ENCODE peak calls at places on chromosomes 5 and 9, in five cellular contexts. One of them, this sample, is unnamed. For H3K36me3, the result is how much of the 10 kb centered on the place peaks cover.

GRCh38 chr5:173730610-173731302 is 114.3 kb upstream of the BOD1 start:
- DNase-seq in Peyer's patch: no peak
- DNase-seq in heart left ventricle: no peak
- DNase-seq in body of pancreas: no peak
- DNase-seq in left ventricle myocardium inferior: no peak
- DNase-seq in this sample: no peak

GRCh38 chr9:87336914-87337333 is 160.7 kb upstream of the DAPK1 start:
- DNase-seq in Peyer's patch: peak
- DNase-seq in heart left ventricle: no peak
- DNase-seq in body of pancreas: peak
- DNase-seq in left ventricle myocardium inferior: no peak
- DNase-seq in this sample: no peak

GRCh38 chr9:99506781-99507305 is 284.8 kb downstream of the SEC61B start:
- DNase-seq in Peyer's patch: no peak
- DNase-seq in heart left ventricle: no peak
- DNase-seq in body of pancreas: no peak
- DNase-seq in left ventricle myocardium inferior: no peak
- DNase-seq in this sample: no peak

GRCh38 chr9:127556871-127557270 is 55.2 kb upstream of the STXBP1 start:
- DNase-seq in Peyer's patch: no peak
- DNase-seq in heart left ventricle: no peak
- DNase-seq in body of pancreas: no peak
- DNase-seq in left ventricle myocardium inferior: no peak
- DNase-seq in this sample: no peak

GRCh38 chr9:111783857-111784256 is 10.9 kb downstream of the SHOC1 start:
- DNase-seq in Peyer's patch: no peak
- DNase-seq in heart left ventricle: no peak
- DNase-seq in body of pancreas: no peak
- DNase-seq in left ventricle myocardium inferior: no peak
- DNase-seq in this sample: no peak

GRCh38 chr9:120536949-120537640 is 42.9 kb downstream of the CDK5RAP2 start:
- DNase-seq in Peyer's patch: no peak
- DNase-seq in heart left ventricle: no peak
- DNase-seq in body of pancreas: no peak
- DNase-seq in left ventricle myocardium inferior: no peak
- DNase-seq in this sample: no peak

GRCh38 chr9:87467187-87467586 is 30.5 kb upstream of the DAPK1 start:
- DNase-seq in Peyer's patch: no peak
- DNase-seq in heart left ventricle: no peak
- DNase-seq in body of pancreas: no peak
- DNase-seq in left ventricle myocardium inferior: no peak
- DNase-seq in this sample: no peak

GRCh38 chr9:10613413-10613812 is 611 bp upstream of the PTPRD start:
- DNase-seq in Peyer's patch: no peak
- DNase-seq in heart left ventricle: no peak
- DNase-seq in body of pancreas: no peak
- DNase-seq in left ventricle myocardium inferior: no peak
- DNase-seq in this sample: no peak

GRCh38 chr9:92974696-92975451 is 27.6 kb downstream of the FGD3 start:
- DNase-seq in Peyer's patch: peak
- DNase-seq in heart left ventricle: no peak
- DNase-seq in body of pancreas: no peak
- DNase-seq in left ventricle myocardium inferior: no peak
- DNase-seq in this sample: no peak

GRCh38 chr5:76715734-76716455 is at the start of gene F2R:
- DNase-seq in Peyer's patch: peak
- DNase-seq in heart left ventricle: peak
- DNase-seq in body of pancreas: peak
- DNase-seq in left ventricle myocardium inferior: peak
- DNase-seq in this sample: peak

GRCh38 chr5:74316064-74316586 is 324.4 kb downstream of the ENC1 start:
- DNase-seq in Peyer's patch: no peak
- DNase-seq in heart left ventricle: no peak
- DNase-seq in body of pancreas: peak
- DNase-seq in left ventricle myocardium inferior: no peak
- DNase-seq in this sample: no peak

GRCh38 chr9:69932901-69933300 is 110.7 kb upstream of the MAMDC2 start:
- DNase-seq in Peyer's patch: no peak
- DNase-seq in heart left ventricle: no peak
- DNase-seq in body of pancreas: peak
- DNase-seq in left ventricle myocardium inferior: no peak
- DNase-seq in this sample: no peak

DNA sequence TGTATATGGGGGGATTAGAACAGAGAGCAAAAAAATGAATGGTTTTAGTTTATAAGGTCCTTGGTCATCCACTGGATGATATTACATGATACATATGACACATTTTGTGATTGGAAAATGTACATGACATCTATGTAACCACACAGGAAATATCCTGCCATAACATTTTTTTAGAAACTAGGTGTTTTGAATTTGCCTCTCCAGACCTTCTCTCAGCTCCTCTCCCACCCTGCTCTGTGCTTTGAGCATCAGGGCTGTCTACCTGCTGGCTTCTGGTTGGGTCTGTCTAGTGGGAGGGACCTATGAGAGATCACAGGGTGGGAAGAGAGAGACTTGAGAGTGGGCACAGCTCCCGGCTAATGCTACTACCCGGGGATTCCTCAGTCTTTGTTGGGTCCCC is 24.4 kb downstream of the AKNA start:
- DNase-seq in Peyer's patch: no peak
- DNase-seq in heart left ventricle: no peak
- DNase-seq in body of pancreas: no peak
- DNase-seq in left ventricle myocardium inferior: no peak
- DNase-seq in this sample: no peak
- H3K36me3 ChIP-seq in Peyer's patch: under half
- H3K36me3 ChIP-seq in heart left ventricle: half or more
- H3K36me3 ChIP-seq in body of pancreas: under half
- H3K36me3 ChIP-seq in left ventricle myocardium inferior: half or more
- H3K36me3 ChIP-seq in this sample: under half

DNA sequence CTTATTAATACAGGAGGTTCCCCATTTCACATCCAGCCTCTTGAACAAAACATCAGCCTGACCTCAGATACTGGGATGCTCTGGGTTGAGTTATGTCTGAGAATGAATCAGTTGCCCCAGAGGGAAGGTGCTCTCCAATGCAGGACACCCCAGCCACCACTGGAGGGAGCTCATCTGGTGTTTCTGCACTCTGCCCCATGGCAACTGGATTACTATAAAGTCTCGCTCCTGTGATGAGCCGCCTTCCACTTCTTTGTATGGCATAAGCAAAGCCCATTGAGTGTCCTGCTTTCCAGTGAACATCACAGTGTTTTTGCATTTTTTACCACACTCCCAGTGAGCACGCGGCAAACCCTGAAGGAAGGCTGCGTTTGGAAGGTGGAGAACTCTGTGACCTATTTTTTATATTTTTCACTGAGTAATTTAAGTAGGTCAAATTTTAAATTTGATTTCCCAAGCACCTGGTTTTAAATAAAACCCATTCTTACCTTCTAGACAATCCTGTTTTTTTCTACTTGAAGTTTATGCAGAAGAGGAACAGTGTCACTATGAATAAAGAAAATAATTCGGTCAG is 176.9 kb upstream of the WWC1 start:
- DNase-seq in Peyer's patch: peak
- DNase-seq in heart left ventricle: peak
- DNase-seq in body of pancreas: peak
- DNase-seq in left ventricle myocardium inferior: peak
- DNase-seq in this sample: peak
- H3K36me3 ChIP-seq in Peyer's patch: under half
- H3K36me3 ChIP-seq in heart left ventricle: under half
- H3K36me3 ChIP-seq in body of pancreas: under half
- H3K36me3 ChIP-seq in left ventricle myocardium inferior: under half
- H3K36me3 ChIP-seq in this sample: under half

GRCh38 chr5:6742081-6742758 is 29.0 kb downstream of the TENT4A start:
- DNase-seq in Peyer's patch: no peak
- DNase-seq in heart left ventricle: no peak
- DNase-seq in body of pancreas: no peak
- DNase-seq in left ventricle myocardium inferior: no peak
- DNase-seq in this sample: no peak
- H3K36me3 ChIP-seq in Peyer's patch: under half
- H3K36me3 ChIP-seq in heart left ventricle: half or more
- H3K36me3 ChIP-seq in body of pancreas: under half
- H3K36me3 ChIP-seq in left ventricle myocardium inferior: half or more
- H3K36me3 ChIP-seq in this sample: under half

DNA sequence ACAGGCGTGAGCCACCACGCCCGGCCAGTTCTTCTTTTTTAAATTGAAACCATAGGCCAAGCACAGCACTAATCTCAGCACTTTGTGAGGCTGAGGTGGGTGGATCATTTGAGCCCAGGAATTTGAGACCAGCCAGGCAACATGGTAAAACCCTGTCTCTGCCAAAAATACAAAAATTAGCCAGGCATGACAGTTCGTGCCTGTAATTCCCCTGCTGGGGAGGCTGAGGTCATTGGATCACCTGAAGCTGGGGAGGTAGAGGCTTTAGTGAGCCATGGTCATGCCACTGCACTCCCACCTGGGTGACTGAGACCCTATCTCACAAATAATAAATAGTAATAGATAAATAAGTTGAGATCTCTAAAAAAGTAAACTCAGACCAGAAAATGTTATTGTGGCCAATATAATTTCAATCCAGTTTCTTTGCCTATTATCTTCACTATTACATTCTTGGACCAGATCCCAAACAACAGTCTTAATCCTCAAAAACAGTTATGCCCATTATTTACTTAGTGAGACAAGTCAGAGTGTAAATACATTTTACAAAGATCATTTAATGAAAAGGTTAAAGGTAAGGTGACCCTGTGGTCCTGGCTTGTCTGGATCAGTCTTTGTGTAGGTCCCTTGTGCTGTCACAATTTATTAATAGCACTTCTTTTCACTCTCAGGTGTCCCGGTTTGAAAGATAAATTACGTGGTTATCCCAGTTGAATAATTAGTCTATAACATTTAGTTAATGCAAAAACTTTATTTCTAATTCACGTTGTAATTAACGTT is 53.6 kb downstream of the RAB24 start:
- DNase-seq in Peyer's patch: no peak
- DNase-seq in heart left ventricle: no peak
- DNase-seq in body of pancreas: no peak
- DNase-seq in left ventricle myocardium inferior: no peak
- DNase-seq in this sample: no peak
- H3K36me3 ChIP-seq in Peyer's patch: under half
- H3K36me3 ChIP-seq in heart left ventricle: half or more
- H3K36me3 ChIP-seq in body of pancreas: under half
- H3K36me3 ChIP-seq in left ventricle myocardium inferior: half or more
- H3K36me3 ChIP-seq in this sample: under half

GRCh38 chr5:165334186-165334585 is 1828.8 kb downstream of the MAT2B start:
- DNase-seq in Peyer's patch: no peak
- DNase-seq in heart left ventricle: no peak
- DNase-seq in body of pancreas: no peak
- DNase-seq in left ventricle myocardium inferior: no peak
- DNase-seq in this sample: no peak
- H3K36me3 ChIP-seq in Peyer's patch: under half
- H3K36me3 ChIP-seq in heart left ventricle: under half
- H3K36me3 ChIP-seq in body of pancreas: under half
- H3K36me3 ChIP-seq in left ventricle myocardium inferior: under half
- H3K36me3 ChIP-seq in this sample: under half

DNA sequence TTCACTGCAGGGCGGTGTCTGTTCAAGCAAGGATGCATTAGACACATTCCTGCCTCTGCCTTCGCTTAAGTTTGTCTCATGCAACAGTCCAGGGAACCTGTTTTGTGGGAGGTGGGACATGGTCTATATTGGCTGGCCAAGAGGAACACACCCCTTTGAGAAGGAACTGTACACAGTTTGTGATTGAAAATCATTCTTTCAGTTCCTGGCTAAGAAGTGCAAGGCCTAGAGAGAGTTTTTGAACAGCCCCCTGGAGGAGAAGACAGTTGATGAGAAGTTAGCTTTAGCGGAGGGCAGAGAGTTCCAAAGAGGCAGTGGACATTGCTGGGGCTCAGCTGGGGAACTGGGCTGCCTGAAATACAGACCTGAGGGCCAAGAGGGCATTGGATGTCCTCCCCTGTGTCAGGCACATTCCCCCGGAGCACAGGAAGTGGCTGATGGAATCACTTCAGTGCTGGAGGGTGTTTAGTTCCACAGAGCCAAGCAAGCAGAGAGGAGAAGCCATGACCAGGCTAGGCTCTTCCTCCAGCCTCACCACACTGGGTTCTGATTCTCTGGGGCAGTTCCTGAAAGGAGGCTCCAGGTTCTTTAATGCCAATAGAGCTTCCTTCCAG is 66.6 kb downstream of the RGS3 start:
- DNase-seq in Peyer's patch: peak
- DNase-seq in heart left ventricle: no peak
- DNase-seq in body of pancreas: no peak
- DNase-seq in left ventricle myocardium inferior: no peak
- DNase-seq in this sample: no peak
- H3K36me3 ChIP-seq in Peyer's patch: under half
- H3K36me3 ChIP-seq in heart left ventricle: half or more
- H3K36me3 ChIP-seq in body of pancreas: under half
- H3K36me3 ChIP-seq in left ventricle myocardium inferior: half or more
- H3K36me3 ChIP-seq in this sample: under half

GRCh38 chr5:1515921-1516571 is 7.7 kb downstream of the LPCAT1 start:
- DNase-seq in Peyer's patch: peak
- DNase-seq in heart left ventricle: no peak
- DNase-seq in body of pancreas: no peak
- DNase-seq in left ventricle myocardium inferior: peak
- DNase-seq in this sample: peak
- H3K36me3 ChIP-seq in Peyer's patch: under half
- H3K36me3 ChIP-seq in heart left ventricle: under half
- H3K36me3 ChIP-seq in body of pancreas: under half
- H3K36me3 ChIP-seq in left ventricle myocardium inferior: under half
- H3K36me3 ChIP-seq in this sample: under half

This sample was measured in transverse colon.